ENCODE peak calls at places on chromosomes 3 and 15, in nine cellular contexts. T, L, J, M, O, D, C, H and U are unnamed samples.

GRCh38 chr3:65873028-65873427 is 165.7 kb downstream of the MAGI1 start:
- DNase-seq in T (no peak), L (no peak), J (no peak), M (no peak), O (no peak), D (no peak), C (no peak), H (no peak), U (no peak)

GRCh38 chr3:71589132-71589531 is 5.6 kb upstream of the FOXP1 start:
- DNase-seq in T (no peak), L (no peak), J (no peak), M (no peak), O (no peak), D (no peak), C (no peak), H (no peak), U (no peak)

GRCh38 chr3:106862067-106862466 is 515.2 kb upstream of the CCDC54 start:
- DNase-seq in T (no peak), L (no peak), J (no peak), M (no peak), O (peak), D (no peak), C (no peak), H (no peak), U (no peak)

GRCh38 chr15:74621936-74622335 is 6.3 kb downstream of the CLK3 start:
- DNase-seq in T (no peak), L (no peak), J (no peak), M (no peak), O (no peak), D (no peak), C (no peak), H (no peak), U (no peak)

GRCh38 chr15:45097466-45097865 is 16.5 kb downstream of the DUOX2 start:
- DNase-seq in T (no peak), L (no peak), J (no peak), M (no peak), O (no peak), D (peak), C (no peak), H (no peak), U (no peak)

GRCh38 chr15:30990451-30991300 is 752 bp downstream of the MTMR10 start:
- DNase-seq in T (no peak), L (no peak), J (no peak), M (no peak), O (no peak), D (no peak), C (peak), H (no peak), U (no peak)

GRCh38 chr3:185824467-185825378 is at the start of gene IGF2BP2:
- DNase-seq in T (peak), L (peak), J (peak), M (no peak), O (no peak), D (peak), C (peak), H (no peak), U (peak)

GRCh38 chr15:72967397-72967796 is 84.9 kb upstream of the NEO1 start:
- DNase-seq in T (no peak), L (no peak), J (no peak), M (no peak), O (no peak), D (no peak), C (no peak), H (no peak), U (no peak)

GRCh38 chr3:70006089-70006488 is 6.6 kb downstream of the SAMMSON start:
- DNase-seq in T (no peak), L (no peak), J (no peak), M (no peak), O (no peak), D (no peak), C (peak), H (no peak), U (no peak)